ENCODE peak calls at places on chromosomes 3 and 15, in four cellular contexts. X is GM12878, H is SK-N-SH, D is A549. Z is an unnamed sample.

GRCh38 chr3:182007441-182007840 is 295.7 kb downstream of the SOX2 start:
- DNase-seq in X (no peak), H (no peak), D (no peak), Z (no peak)

GRCh38 chr3:157239082-157239704 is 79.2 kb upstream of the CCNL1 start:
- DNase-seq in X (peak), H (peak), D (peak), Z (peak)

GRCh38 chr15:67533873-67534272 is 8.6 kb upstream of the MAP2K5 start:
- DNase-seq in X (no peak), H (no peak), D (no peak), Z (no peak)

GRCh38 chr15:77171568-77171967 is 100.7 kb upstream of the TSPAN3 start:
- DNase-seq in X (no peak), H (no peak), D (no peak), Z (no peak)

GRCh38 chr15:31197497-31198414 is 96.2 kb upstream of the TRPM1 start:
- DNase-seq in X (peak), H (peak), D (no peak), Z (peak)

GRCh38 chr3:59308684-59309083 is 258.9 kb upstream of the CFAP20DC start:
- DNase-seq in X (no peak), H (no peak), D (no peak), Z (no peak)

GRCh38 chr15:67091073-67091965 is 25.9 kb downstream of the SMAD3 start:
- DNase-seq in X (peak), H (peak), D (peak), Z (no peak)

GRCh38 chr3:70179111-70179510 is 133.3 kb downstream of the MDFIC2 start:
- DNase-seq in X (peak), H (no peak), D (no peak), Z (no peak)

GRCh38 chr3:140508545-140508944 is 169.3 kb upstream of the TRIM42 start:
- DNase-seq in X (no peak), H (no peak), D (no peak), Z (no peak)

GRCh38 chr3:168495251-168495650 is 399.5 kb upstream of the GOLIM4 start:
- DNase-seq in X (no peak), H (no peak), D (no peak), Z (no peak)

GRCh38 chr3:135218304-135218703 is 423.2 kb downstream of the EPHB1 start:
- DNase-seq in X (no peak), H (no peak), D (no peak), Z (no peak)

GRCh38 chr3:149245738-149246451 is 24.3 kb upstream of the CP start:
- DNase-seq in X (peak), H (no peak), D (no peak), Z (peak)

GRCh38 chr3:143172313-143173054 is 52.9 kb downstream of the CHST2 start:
- DNase-seq in X (no peak), H (no peak), D (no peak), Z (no peak)

GRCh38 chr15:67090297-67091072 is 25.1 kb downstream of the SMAD3 start:
- DNase-seq in X (no peak), H (no peak), D (no peak), Z (no peak)

GRCh38 chr15:101442272-101442671 is 47.2 kb downstream of the PCSK6 start:
- DNase-seq in X (no peak), H (no peak), D (no peak), Z (no peak)

GRCh38 chr3:88785841-88786240 is 321.6 kb upstream of the EPHA3 start:
- DNase-seq in X (no peak), H (no peak), D (no peak), Z (no peak)
- TF ChIP-seq PBX3 in X (no peak), H (no peak), D (no peak), Z (no peak)

DNA sequence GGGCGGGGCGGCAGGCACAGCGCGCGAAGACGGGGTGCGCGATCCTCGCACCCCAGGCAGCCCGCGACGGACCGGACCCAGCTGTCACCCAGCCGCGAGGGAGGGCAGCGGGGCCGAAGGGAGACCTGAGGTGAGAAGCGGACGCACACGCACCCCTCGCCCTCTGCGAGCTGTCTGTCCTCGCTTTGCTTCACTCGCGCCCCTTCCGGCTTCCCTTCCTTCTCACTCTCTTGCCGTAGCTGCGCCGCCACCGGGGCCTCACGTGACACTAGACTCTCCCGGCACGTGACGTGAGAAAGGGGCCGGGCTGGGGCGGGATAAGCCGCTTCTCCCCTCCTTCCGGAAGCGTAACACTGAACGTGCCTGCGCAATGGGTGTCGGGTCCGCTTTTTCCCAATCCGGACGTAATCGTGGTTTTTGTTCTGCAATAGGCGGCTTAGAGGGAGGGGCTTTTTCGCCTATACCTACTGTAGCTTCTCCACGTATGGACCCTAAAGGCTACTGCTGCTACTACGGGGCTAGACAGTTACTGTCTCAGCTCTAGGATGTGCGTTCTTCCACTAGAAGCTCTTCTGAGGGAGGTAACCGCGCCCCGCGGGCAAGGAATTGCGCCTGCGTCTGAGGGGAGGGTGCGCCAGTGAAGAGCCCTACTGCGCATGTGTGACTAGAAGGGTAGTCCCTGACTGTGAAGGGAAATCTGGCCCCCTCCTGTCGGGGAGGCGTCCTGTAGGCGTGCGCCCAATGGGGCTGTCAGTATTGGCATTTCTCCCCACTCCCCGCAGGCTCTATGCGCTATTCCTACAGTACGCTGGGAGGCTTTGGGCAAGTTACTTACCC is at the start of the genes ATG3 and SLC35A5:
- DNase-seq in X (peak), H (peak), D (peak), Z (peak)
- TF ChIP-seq REST in X (no peak), H (peak), D (peak), Z (no peak)

GRCh38 chr3:148034353-148034752 is 625.2 kb downstream of the ZIC1 start:
- DNase-seq in X (no peak), H (no peak), D (no peak), Z (no peak)

GRCh38 chr3:148030975-148031374 is 621.8 kb downstream of the ZIC1 start:
- DNase-seq in X (no peak), H (no peak), D (no peak), Z (no peak)

GRCh38 chr3:148036331-148036881 is 627.2 kb downstream of the ZIC1 start:
- DNase-seq in X (no peak), H (no peak), D (no peak), Z (no peak)
- TF ChIP-seq SMC3 in X (no peak), H (no peak), D (no peak), Z (no peak)

DNA sequence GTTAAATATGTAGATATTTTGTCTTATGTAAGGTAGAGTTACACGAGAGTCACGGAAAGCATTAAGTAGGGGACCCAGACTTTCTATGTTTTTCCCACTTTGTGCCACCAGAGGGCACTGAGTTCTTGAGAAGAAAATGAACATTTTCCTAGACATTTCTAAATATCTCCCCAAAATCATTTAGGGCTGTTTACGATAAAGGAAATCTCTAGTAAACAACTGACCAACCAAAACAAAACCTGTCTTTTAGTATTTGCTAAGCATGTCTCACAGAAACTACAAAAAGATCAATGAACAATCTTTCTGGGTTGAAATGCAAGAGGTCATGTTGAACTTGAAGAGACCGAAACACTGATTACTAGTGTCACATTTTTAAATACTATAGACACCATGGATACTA is 16.1 kb downstream of the POU1F1 start:
- DNase-seq in X (no peak), H (peak), D (peak), Z (peak)
- TF ChIP-seq PBX3 in X (no peak), H (no peak), D (no peak), Z (no peak)

Z was measured in HepG2.